ENCODE peak calls at places on chromosomes 13 and 19, in six cellular contexts. D is upper lobe of right lung; P is activated CD8-positive, alpha-beta memory T cell treated with anti-CD3 and anti-CD28 coated beads for 4 hours; C is NCI-H1694; S is mammary epithelial cell; H is EL. O is an unnamed sample.

GRCh38 chr13:40221460-40222201 is 444.8 kb downstream of the FOXO1 start:
- DNase-seq in S (peak; percentile 83), H (peak; percentile 51), P (no peak), C (no peak), D (no peak), O (no peak)

GRCh38 chr13:103716689-103717088 is 650.5 kb upstream of the SLC10A2 start:
- DNase-seq in S (no peak), H (no peak), D (no peak), C (no peak), P (no peak), O (no peak)

GRCh38 chr13:40496035-40496810 is 170.2 kb downstream of the FOXO1 start:
- DNase-seq in C (no peak), D (no peak), P (no peak), S (no peak), H (no peak), O (no peak)

GRCh38 chr13:50617134-50617721 is 226.3 kb downstream of the DLEU7 start:
- DNase-seq in P (no peak), S (peak; percentile 90), C (no peak), H (peak; percentile 92), D (no peak), O (no peak)

GRCh38 chr19:38270587-38271167 is 6.3 kb downstream of the SPINT2 start:
- DNase-seq in H (peak; percentile 74), D (no peak), S (no peak), P (no peak), C (no peak), O (no peak)

GRCh38 chr19:47215581-47215980 is 15.4 kb downstream of the BBC3 start:
- DNase-seq in H (no peak), P (no peak), S (no peak), C (no peak), D (no peak), O (no peak)

GRCh38 chr19:6935069-6935468 is 47.7 kb downstream of the ADGRE1 start:
- DNase-seq in P (no peak), H (no peak), S (no peak), C (no peak), D (no peak), O (no peak)

GRCh38 chr19:58466760-58467589 is at the start of gene ZNF324:
- DNase-seq in P (peak; percentile 96), H (peak; percentile 94), C (peak; percentile 92), S (peak; percentile 96), D (peak; percentile 99), O (peak; percentile 98)

GRCh38 chr19:18762125-18763023 is 28.7 kb downstream of the COMP start:
- DNase-seq in S (peak; percentile 94), D (peak; percentile 94), H (no peak), P (no peak), C (peak; percentile 87), O (no peak)

GRCh38 chr13:32917504-32917903 is 98.7 kb upstream of the KL start:
- DNase-seq in H (peak; percentile 27), S (no peak), P (no peak), D (no peak), C (no peak), O (no peak)

GRCh38 chr19:43362179-43362578 is 8.7 kb downstream of the CD177 start:
- DNase-seq in D (no peak), H (peak; percentile 63), S (no peak), C (no peak), P (no peak), O (no peak)

GRCh38 chr13:57326532-57326931 is 159.5 kb downstream of the PRR20E start:
- DNase-seq in C (no peak), D (no peak), P (no peak), H (no peak), S (no peak), O (no peak)

GRCh38 chr13:113168211-113168610 is 9.8 kb downstream of the PROZ start:
- DNase-seq in S (no peak), P (no peak), D (no peak), C (no peak), H (no peak), O (no peak)

GRCh38 chr13:77515785-77516184 is 19.7 kb upstream of the SCEL start:
- DNase-seq in P (no peak), D (no peak), S (no peak), C (no peak), H (no peak), O (no peak)

GRCh38 chr13:41931337-41931736 is 29.6 kb downstream of the VWA8 start:
- DNase-seq in P (no peak), H (peak; percentile 51), D (no peak), C (no peak), S (no peak), O (no peak)

GRCh38 chr19:37551123-37551993 is 43.2 kb downstream of the ZNF571 start:
- DNase-seq in S (peak; percentile 67), C (no peak), H (peak; percentile 67), P (no peak), D (no peak), O (no peak)

GRCh38 chr19:11238041-11238440 is 1.4 kb upstream of the ANGPTL8 start:
- DNase-seq in P (no peak), H (no peak), C (no peak), S (no peak), D (no peak), O (no peak)

GRCh38 chr13:100508996-100509395 is 79.6 kb downstream of the GGACT start:
- DNase-seq in C (no peak), H (no peak), D (no peak), P (no peak), S (no peak), O (no peak)

GRCh38 chr13:97211986-97212385 is 10.1 kb upstream of the MBNL2 start:
- DNase-seq in H (no peak), D (no peak), C (no peak), P (no peak), S (no peak), O (no peak)

GRCh38 chr19:2223391-2223790 is 12.7 kb downstream of the PLEKHJ1 start:
- DNase-seq in D (no peak), S (no peak), P (no peak), H (no peak), C (no peak), O (no peak)

GRCh38 chr13:40547545-40548322 is 118.7 kb downstream of the FOXO1 start:
- DNase-seq in P (no peak), H (no peak), D (no peak), C (no peak), S (no peak), O (no peak)

GRCh38 chr13:21100994-21101757 is 39.8 kb upstream of the LATS2 start:
- DNase-seq in S (peak; percentile 32), C (no peak), H (no peak), D (no peak), P (no peak), O (no peak)

GRCh38 chr13:40069173-40070044 is 413.9 kb downstream of the COG6 start:
- DNase-seq in C (peak; percentile 80), D (peak; percentile 75), H (peak; percentile 57), S (peak; percentile 51), P (peak; percentile 46), O (peak; percentile 78)

GRCh38 chr13:97434417-97435296 is 688 bp downstream of the RAP2A start:
- DNase-seq in P (peak; percentile 0), D (peak; percentile 71), S (peak; percentile 25), C (no peak), H (peak; percentile 38), O (peak; percentile 23)

GRCh38 chr13:30843548-30843947 is 62.5 kb upstream of the MEDAG start:
- DNase-seq in P (no peak), H (no peak), C (no peak), S (no peak), D (no peak), O (no peak)

GRCh38 chr19:34963531-34964406 is at the start of gene ZNF792:
- DNase-seq in C (no peak), P (peak; percentile 6), S (peak; percentile 35), D (peak; percentile 87), H (peak; percentile 63), O (peak; percentile 49)